ENCODE peak calls at places on chromosomes 2 and 18, in four cellular contexts. One of them, this sample, is unnamed. For H4K20me1, the result is how much of the 10 kb centered on the place peaks cover.

GRCh38 chr2:203948733-203949132 is 12.2 kb downstream of the ICOS start:
- DNase-seq in mammary epithelial cell: no peak
- DNase-seq in SK-N-SH: no peak
- DNase-seq in IMR-90: no peak
- DNase-seq in this sample: no peak

GRCh38 chr2:16654775-16655456 is 10.7 kb downstream of the CYRIA start:
- DNase-seq in mammary epithelial cell: no peak
- DNase-seq in SK-N-SH: no peak
- DNase-seq in IMR-90: no peak
- DNase-seq in this sample: peak

GRCh38 chr2:98013407-98014042 is 17.8 kb upstream of the TMEM131 start:
- DNase-seq in mammary epithelial cell: peak
- DNase-seq in SK-N-SH: no peak
- DNase-seq in IMR-90: peak
- DNase-seq in this sample: no peak

GRCh38 chr2:179020156-179020750 is 29.7 kb downstream of the CCDC141 start:
- DNase-seq in mammary epithelial cell: peak
- DNase-seq in SK-N-SH: peak
- DNase-seq in IMR-90: no peak
- DNase-seq in this sample: peak

GRCh38 chr2:70692256-70692655 is 75.7 kb downstream of the ADD2 start:
- DNase-seq in mammary epithelial cell: no peak
- DNase-seq in SK-N-SH: no peak
- DNase-seq in IMR-90: no peak
- DNase-seq in this sample: no peak

GRCh38 chr2:126804347-126804746 is 94.3 kb upstream of the TEX51 start:
- DNase-seq in mammary epithelial cell: no peak
- DNase-seq in SK-N-SH: no peak
- DNase-seq in IMR-90: no peak
- DNase-seq in this sample: no peak

GRCh38 chr2:46480562-46480961 is 1.2 kb downstream of the TMEM247 start:
- DNase-seq in mammary epithelial cell: no peak
- DNase-seq in SK-N-SH: no peak
- DNase-seq in IMR-90: no peak
- DNase-seq in this sample: no peak

GRCh38 chr2:114464961-114465706 is 22.7 kb downstream of the DPP10 start:
- DNase-seq in mammary epithelial cell: no peak
- DNase-seq in SK-N-SH: no peak
- DNase-seq in IMR-90: no peak
- DNase-seq in this sample: no peak

GRCh38 chr2:67256892-67257291 is 140.2 kb upstream of the ETAA1 start:
- DNase-seq in mammary epithelial cell: peak
- DNase-seq in SK-N-SH: no peak
- DNase-seq in IMR-90: peak
- DNase-seq in this sample: no peak

GRCh38 chr2:144605232-144605631 is 85.3 kb upstream of the ZEB2 start:
- DNase-seq in mammary epithelial cell: no peak
- DNase-seq in SK-N-SH: no peak
- DNase-seq in IMR-90: no peak
- DNase-seq in this sample: no peak

GRCh38 chr2:111121028-111121872 is 536 bp downstream of the BCL2L11 start:
- DNase-seq in mammary epithelial cell: peak
- DNase-seq in SK-N-SH: peak
- DNase-seq in IMR-90: no peak
- DNase-seq in this sample: peak

GRCh38 chr18:55859116-55859515 is 271.1 kb upstream of the TCF4 start:
- DNase-seq in mammary epithelial cell: no peak
- DNase-seq in SK-N-SH: no peak
- DNase-seq in IMR-90: no peak
- DNase-seq in this sample: no peak

GRCh38 chr2:234914371-234915154 is 37.3 kb upstream of the SH3BP4 start:
- DNase-seq in mammary epithelial cell: no peak
- DNase-seq in SK-N-SH: no peak
- DNase-seq in IMR-90: no peak
- DNase-seq in this sample: no peak

GRCh38 chr2:18558458-18558857 is 2.0 kb downstream of the RDH14 start:
- DNase-seq in mammary epithelial cell: no peak
- DNase-seq in SK-N-SH: no peak
- DNase-seq in IMR-90: no peak
- DNase-seq in this sample: no peak

GRCh38 chr18:68865503-68865902 is 67.6 kb downstream of the CCDC102B start:
- DNase-seq in mammary epithelial cell: no peak
- DNase-seq in SK-N-SH: no peak
- DNase-seq in IMR-90: no peak
- DNase-seq in this sample: no peak

GRCh38 chr2:152405206-152406118 is 70.5 kb downstream of the FMNL2 start:
- DNase-seq in mammary epithelial cell: peak
- DNase-seq in SK-N-SH: no peak
- DNase-seq in IMR-90: peak
- DNase-seq in this sample: peak

GRCh38 chr2:10097352-10098148 is 17.3 kb upstream of the CYS1 start:
- DNase-seq in mammary epithelial cell: peak
- DNase-seq in SK-N-SH: peak
- DNase-seq in IMR-90: peak
- DNase-seq in this sample: peak

GRCh38 chr2:17245921-17246320 is 272.3 kb downstream of the RAD51AP2 start:
- DNase-seq in mammary epithelial cell: no peak
- DNase-seq in SK-N-SH: no peak
- DNase-seq in IMR-90: no peak
- DNase-seq in this sample: no peak

GRCh38 chr2:240989451-240990265 is 8.8 kb upstream of the SNED1 start:
- DNase-seq in mammary epithelial cell: no peak
- DNase-seq in SK-N-SH: no peak
- DNase-seq in IMR-90: peak
- DNase-seq in this sample: peak

GRCh38 chr18:3248670-3249359 is 1.2 kb downstream of the MYL12A start:
- DNase-seq in mammary epithelial cell: peak
- DNase-seq in SK-N-SH: no peak
- DNase-seq in IMR-90: peak
- DNase-seq in this sample: no peak

GRCh38 chr2:189849550-189849949 is 65.3 kb downstream of the PMS1 start:
- DNase-seq in mammary epithelial cell: peak
- DNase-seq in SK-N-SH: no peak
- DNase-seq in IMR-90: no peak
- DNase-seq in this sample: no peak

GRCh38 chr2:169105433-169105832 is 36.1 kb downstream of the DHRS9 start:
- DNase-seq in mammary epithelial cell: no peak
- DNase-seq in SK-N-SH: no peak
- DNase-seq in IMR-90: no peak
- DNase-seq in this sample: no peak

GRCh38 chr2:54680397-54681032 is 42.9 kb upstream of the EML6 start:
- DNase-seq in mammary epithelial cell: peak
- DNase-seq in SK-N-SH: no peak
- DNase-seq in IMR-90: peak
- DNase-seq in this sample: no peak

GRCh38 chr2:29317077-29317517 is 201.9 kb downstream of the CLIP4 start:
- DNase-seq in mammary epithelial cell: no peak
- DNase-seq in SK-N-SH: no peak
- DNase-seq in IMR-90: no peak
- DNase-seq in this sample: no peak
- TF ChIP-seq CTCF in mammary epithelial cell: no peak
- TF ChIP-seq CTCF in SK-N-SH: peak
- TF ChIP-seq CTCF in IMR-90: no peak
- TF ChIP-seq CTCF in this sample: no peak

GRCh38 chr18:79982736-79983135 is 5.6 kb downstream of the TXNL4A start:
- DNase-seq in mammary epithelial cell: no peak
- DNase-seq in SK-N-SH: no peak
- DNase-seq in IMR-90: peak
- DNase-seq in this sample: no peak
- H4K20me1 ChIP-seq in mammary epithelial cell: under half
- H4K20me1 ChIP-seq in SK-N-SH: half or more
- H4K20me1 ChIP-seq in IMR-90: half or more
- H4K20me1 ChIP-seq in this sample: half or more

DNA sequence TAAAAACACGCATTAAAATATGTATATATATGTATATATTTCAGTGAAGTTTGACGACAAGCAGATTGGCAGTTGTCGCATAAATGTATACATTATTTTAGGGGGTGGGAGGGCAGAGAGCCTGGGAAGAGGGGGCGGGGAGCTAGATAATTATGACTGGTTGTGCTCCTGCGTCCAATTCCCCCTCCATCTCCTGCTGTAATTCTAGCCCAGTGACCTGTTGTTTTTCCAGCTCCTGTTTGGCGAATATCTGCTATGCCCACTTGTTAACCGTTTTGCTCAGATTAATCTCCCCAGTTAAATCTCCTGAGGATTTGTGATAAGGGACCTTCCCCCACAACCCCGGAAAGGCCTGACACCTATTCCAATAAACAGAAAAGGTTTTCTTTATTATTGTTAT is 684 bp downstream of the UNC80 start:
- DNase-seq in mammary epithelial cell: no peak
- DNase-seq in SK-N-SH: peak
- DNase-seq in IMR-90: no peak
- DNase-seq in this sample: no peak
- H3K4me3 ChIP-seq in mammary epithelial cell: no peak
- H3K4me3 ChIP-seq in SK-N-SH: peak
- H3K4me3 ChIP-seq in IMR-90: no peak
- H3K4me3 ChIP-seq in this sample: no peak

DNA sequence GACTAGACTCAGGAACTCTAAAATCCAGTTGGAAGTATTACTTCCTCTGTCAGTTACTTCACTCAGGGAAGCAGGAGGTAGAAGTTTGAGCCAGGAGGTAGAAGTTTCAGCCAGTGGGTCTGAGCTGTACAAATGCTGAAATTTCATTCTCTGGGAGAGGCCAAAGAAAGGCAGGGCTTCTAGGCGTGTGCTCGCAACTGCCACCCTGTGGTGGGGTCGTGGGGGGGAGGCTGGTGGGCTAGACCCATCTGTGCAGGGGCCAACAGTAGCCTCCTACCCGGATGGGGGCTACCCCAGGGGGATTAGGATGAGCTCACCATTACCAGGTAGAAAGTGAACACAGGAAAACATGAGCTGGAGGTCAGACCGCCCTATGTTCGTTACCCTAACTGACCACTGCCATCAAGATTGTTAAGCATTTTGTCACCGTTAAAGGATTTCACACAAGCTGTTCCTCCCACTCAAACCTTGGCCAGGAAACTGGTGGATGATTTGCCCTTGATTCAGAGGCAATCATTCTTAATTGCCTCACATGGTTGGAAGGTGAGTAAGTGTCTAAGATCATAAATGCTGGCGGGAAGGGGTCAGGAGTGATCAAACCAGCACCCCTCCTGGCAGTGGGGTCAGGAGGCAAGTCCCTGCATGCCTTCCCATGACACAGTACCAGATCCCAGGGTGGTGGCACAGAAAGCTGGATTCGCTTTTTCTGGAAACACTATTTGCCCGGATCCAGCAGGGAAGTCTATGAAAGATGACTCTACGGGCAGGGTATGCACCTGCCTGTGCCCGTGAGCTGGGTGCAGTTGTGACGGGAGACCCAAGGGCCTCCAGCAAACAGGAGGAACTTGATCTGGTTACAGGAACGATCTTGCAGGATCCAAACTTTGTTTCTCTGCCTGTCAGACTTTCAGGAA is 5.2 kb upstream of the FHL2 start:
- DNase-seq in mammary epithelial cell: peak
- DNase-seq in SK-N-SH: no peak
- DNase-seq in IMR-90: peak
- DNase-seq in this sample: peak
- TF ChIP-seq CTCF in mammary epithelial cell: no peak
- TF ChIP-seq CTCF in SK-N-SH: peak
- TF ChIP-seq CTCF in IMR-90: peak
- TF ChIP-seq CTCF in this sample: peak

DNA sequence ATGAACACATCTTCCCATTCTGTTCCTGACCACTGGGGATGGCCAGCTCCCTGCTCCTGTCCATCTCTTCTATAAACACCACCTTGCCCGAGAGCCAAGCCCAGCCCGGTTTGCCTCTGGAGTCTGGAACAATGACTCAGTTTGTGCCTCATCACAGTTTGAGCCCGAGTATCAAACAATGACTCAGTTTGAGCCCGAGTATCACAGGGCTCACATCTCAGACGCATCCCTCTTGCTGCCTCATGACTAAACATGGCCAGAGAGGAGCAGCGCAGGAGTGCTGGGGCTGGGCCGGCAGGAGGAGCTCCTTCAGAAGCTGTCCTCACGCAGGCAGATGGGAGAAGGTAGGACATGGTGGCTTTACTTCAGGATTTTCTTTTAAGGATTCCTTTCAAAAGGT is 68.7 kb downstream of the PXDN start:
- DNase-seq in mammary epithelial cell: peak
- DNase-seq in SK-N-SH: no peak
- DNase-seq in IMR-90: peak
- DNase-seq in this sample: peak
- H4K20me1 ChIP-seq in mammary epithelial cell: under half
- H4K20me1 ChIP-seq in SK-N-SH: under half
- H4K20me1 ChIP-seq in IMR-90: under half
- H4K20me1 ChIP-seq in this sample: under half

This sample was measured in PC-9.